ENCODE peak calls at places on chromosomes 2 and 18, in seven cellular contexts. M is dorsolateral prefrontal cortex, G is brain microvascular endothelial cell, E is esophagus muscularis mucosa, V is HFF-Myc, Z is uterus, D is GM13977. A is an unnamed sample.

GRCh38 chr2:170714156-170715061 is 728 bp upstream of the SP5 start:
- DNase-seq in M (no peak), G (no peak), E (peak; percentile 91), V (no peak), Z (peak; percentile 39), D (peak; percentile 56), A (no peak)

GRCh38 chr2:160489096-160489495 is 4.5 kb downstream of the RBMS1 start:
- DNase-seq in M (no peak), G (no peak), E (no peak), V (no peak), Z (no peak), D (no peak), A (no peak)

GRCh38 chr2:113072584-113072983 is 4.8 kb downstream of the IL1F10 start:
- DNase-seq in M (no peak), G (no peak), E (no peak), V (no peak), Z (no peak), D (no peak), A (no peak)

GRCh38 chr2:231601356-231602229 is 8.9 kb downstream of the TEX44 start:
- DNase-seq in M (peak; percentile 80), G (peak; percentile 70), E (no peak), V (no peak), Z (peak; percentile 86), D (peak; percentile 86), A (peak; percentile 66)

GRCh38 chr2:145157626-145158025 is 637.7 kb upstream of the ZEB2 start:
- DNase-seq in M (no peak), G (no peak), E (no peak), V (no peak), Z (no peak), D (no peak), A (no peak)

GRCh38 chr18:21703241-21703820 is 1.2 kb downstream of the ABHD3 start:
- DNase-seq in M (no peak), G (no peak), E (no peak), V (no peak), Z (no peak), D (peak; percentile 74), A (no peak)

GRCh38 chr2:74715880-74716279 is 61.8 kb downstream of the SEMA4F start:
- DNase-seq in M (no peak), G (no peak), E (peak; percentile 24), V (no peak), Z (no peak), D (peak; percentile 22), A (no peak)

GRCh38 chr18:24986611-24987270 is 365.2 kb downstream of the ZNF521 start:
- DNase-seq in M (no peak), G (no peak), E (no peak), V (no peak), Z (no peak), D (no peak), A (no peak)

GRCh38 chr2:209977386-209978239 is 24.8 kb upstream of the RPE start:
- DNase-seq in M (no peak), G (no peak), E (no peak), V (peak; percentile 9), Z (no peak), D (peak; percentile 36), A (peak; percentile 17)

GRCh38 chr2:28566441-28567075 is 70.7 kb downstream of the PLB1 start:
- DNase-seq in M (peak; percentile 76), G (peak; percentile 65), E (peak; percentile 95), V (peak; percentile 35), Z (peak; percentile 82), D (peak; percentile 93), A (peak; percentile 64)

GRCh38 chr18:9082763-9083510 is 19.6 kb upstream of the NDUFV2 start:
- DNase-seq in M (no peak), G (no peak), E (no peak), V (no peak), Z (no peak), D (peak; percentile 54), A (no peak)

GRCh38 chr18:6431659-6432318 is 17.1 kb upstream of the L3MBTL4 start:
- DNase-seq in M (no peak), G (no peak), E (peak; percentile 80), V (no peak), Z (no peak), D (no peak), A (no peak)

GRCh38 chr2:179059026-179059680 is 9.2 kb upstream of the CCDC141 start:
- DNase-seq in M (no peak), G (no peak), E (no peak), V (no peak), Z (no peak), D (no peak), A (no peak)

GRCh38 chr2:41710944-41711343 is 336.9 kb upstream of the PKDCC start:
- DNase-seq in M (no peak), G (no peak), E (no peak), V (no peak), Z (no peak), D (no peak), A (peak; percentile 25)

GRCh38 chr2:239937866-239938640 is 87.1 kb downstream of the NDUFA10 start:
- DNase-seq in M (peak; percentile 12), G (no peak), E (no peak), V (no peak), Z (peak; percentile 7), D (no peak), A (no peak)

GRCh38 chr2:223860809-223861738 is 23.7 kb upstream of the AP1S3 start:
- DNase-seq in M (no peak), G (peak; percentile 74), E (no peak), V (no peak), Z (no peak), D (no peak), A (peak; percentile 35)
- TF ChIP-seq CTCF in M (no peak), G (peak; percentile 22), E (no peak), V (no peak), Z (no peak), D (no peak), A (no peak)

GRCh38 chr2:43539991-43540860 is 55.6 kb downstream of the THADA start:
- DNase-seq in M (no peak), G (peak; percentile 35), E (peak; percentile 96), V (peak; percentile 97), Z (peak; percentile 83), D (no peak), A (peak; percentile 81)

GRCh38 chr2:43538034-43538670 is 57.7 kb downstream of the THADA start:
- DNase-seq in M (no peak), G (no peak), E (no peak), V (no peak), Z (no peak), D (no peak), A (no peak)

GRCh38 chr2:43539436-43539835 is 56.4 kb downstream of the THADA start:
- DNase-seq in M (no peak), G (no peak), E (no peak), V (no peak), Z (no peak), D (no peak), A (no peak)

GRCh38 chr2:43534569-43534968 is 61.3 kb downstream of the THADA start:
- DNase-seq in M (no peak), G (no peak), E (no peak), V (no peak), Z (no peak), D (no peak), A (no peak)

GRCh38 chr2:43537137-43537536 is 58.7 kb downstream of the THADA start:
- DNase-seq in M (no peak), G (no peak), E (no peak), V (no peak), Z (no peak), D (no peak), A (no peak)
- TF ChIP-seq CTCF in M (no peak), G (no peak), E (no peak), V (no peak), Z (no peak), D (no peak), A (no peak)

GRCh38 chr18:12991839-12992216 is 666 bp downstream of the CEP192 start:
- DNase-seq in M (no peak), G (no peak), E (no peak), V (no peak), Z (no peak), D (no peak), A (no peak)

GRCh38 chr18:12990128-12990485 is 1.1 kb upstream of the CEP192 start:
- DNase-seq in M (no peak), G (no peak), E (no peak), V (no peak), Z (no peak), D (no peak), A (no peak)

GRCh38 chr18:12989397-12990127 is 1.6 kb upstream of the CEP192 start:
- DNase-seq in M (no peak), G (no peak), E (no peak), V (no peak), Z (no peak), D (no peak), A (no peak)

GRCh38 chr18:12990662-12990976 is 543 bp upstream of the CEP192 start:
- DNase-seq in M (no peak), G (peak; percentile 9), E (no peak), V (no peak), Z (no peak), D (no peak), A (no peak)

GRCh38 chr18:12990977-12991838 is at the start of gene CEP192:
- DNase-seq in M (peak; percentile 98), G (peak; percentile 98), E (peak; percentile 99), V (peak; percentile 95), Z (peak; percentile 97), D (peak; percentile 95), A (peak; percentile 99)
- TF ChIP-seq CTCF in M (peak; percentile 44), G (no peak), E (peak; percentile 5), V (no peak), Z (no peak), D (peak; percentile 26), A (peak; percentile 45)

DNA sequence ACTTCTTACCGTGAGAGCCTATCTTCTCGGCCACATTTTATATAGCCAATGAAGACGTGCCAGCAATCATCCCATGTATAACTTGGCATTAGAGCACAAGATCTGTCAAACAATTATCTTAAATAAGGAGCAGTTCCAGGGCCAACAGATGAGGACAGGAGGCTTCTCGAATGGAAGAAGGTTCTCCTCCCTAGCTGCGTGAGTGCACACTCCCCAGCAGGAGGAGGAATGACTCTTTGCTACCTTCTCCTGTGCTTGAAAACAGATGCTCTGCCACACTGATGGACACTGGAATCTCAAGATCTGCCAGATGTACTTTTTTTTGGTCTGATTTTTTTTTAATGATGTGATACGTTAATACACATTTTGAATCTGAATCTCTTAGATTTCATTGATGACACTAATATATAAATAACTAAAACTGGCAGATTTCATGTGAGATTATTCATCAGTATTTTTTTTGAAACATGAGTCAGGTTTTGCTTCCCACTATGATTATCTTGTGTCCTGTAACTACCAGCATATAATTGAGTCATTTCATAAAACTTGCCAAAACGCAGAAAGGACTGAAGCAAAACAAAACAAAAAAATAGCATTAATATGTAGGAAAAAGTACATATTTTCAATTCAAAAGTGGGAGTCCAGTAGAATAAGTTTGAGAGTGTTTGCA is 626 bp upstream of the VIT start:
- DNase-seq in M (no peak), G (peak; percentile 34), E (peak; percentile 83), V (peak; percentile 31), Z (no peak), D (no peak), A (peak; percentile 71)
- TF ChIP-seq CTCF in M (no peak), G (peak; percentile 65), E (no peak), V (peak; percentile 62), Z (no peak), D (no peak), A (peak; percentile 76)

GRCh38 chr2:71888741-71889445 is 258.8 kb downstream of the CYP26B1 start:
- DNase-seq in M (no peak), G (peak; percentile 22), E (peak; percentile 57), V (no peak), Z (no peak), D (no peak), A (peak; percentile 40)
- TF ChIP-seq CTCF in M (no peak), G (no peak), E (no peak), V (no peak), Z (no peak), D (no peak), A (no peak)

A was measured in HFFc6.